ENCODE peak calls at places on chromosomes 5 and 9, in six cellular contexts. P is astrocyte of the spinal cord, T is BJ, N is cardiac muscle cell, L is mucosa of descending colon, Q is tibial artery. Z is an unnamed sample.

GRCh38 chr5:133421394-133421793 is 190.9 kb downstream of the FSTL4 start:
- DNase-seq in L (peak), P (no peak), Q (no peak), T (no peak), N (peak), Z (no peak)

GRCh38 chr9:138009456-138010273 is 132.1 kb downstream of the CACNA1B start:
- DNase-seq in T (no peak), P (no peak), L (no peak), N (no peak), Q (peak), Z (no peak)

GRCh38 chr9:976258-976804 is at the start of gene DMRT3:
- DNase-seq in Q (no peak), T (no peak), L (no peak), N (peak), P (no peak), Z (no peak)

GRCh38 chr5:159353661-159354252 is 23.5 kb upstream of the IL12B start:
- DNase-seq in Q (no peak), N (no peak), L (no peak), P (peak), T (no peak), Z (no peak)

GRCh38 chr5:92394935-92395334 is 1011.8 kb upstream of the ARRDC3 start:
- DNase-seq in T (no peak), P (no peak), L (no peak), Q (no peak), N (no peak), Z (no peak)

GRCh38 chr9:107489144-107489673 is 360 bp downstream of the KLF4 start:
- DNase-seq in P (peak), T (no peak), L (no peak), N (no peak), Q (no peak), Z (no peak)

GRCh38 chr5:119275146-119275872 is 80.5 kb upstream of the TNFAIP8 start:
- DNase-seq in Q (no peak), N (no peak), P (peak), L (no peak), T (no peak), Z (no peak)

GRCh38 chr5:59036274-59036961 is 453.5 kb downstream of the RAB3C start:
- DNase-seq in P (peak), Q (peak), L (no peak), T (peak), N (no peak), Z (no peak)

GRCh38 chr9:69178583-69179011 is 4.5 kb downstream of the TJP2 start:
- DNase-seq in N (no peak), Q (no peak), T (no peak), L (no peak), P (peak), Z (no peak)

GRCh38 chr5:64637837-64638443 is 52.4 kb upstream of the SHISAL2B start:
- DNase-seq in P (no peak), T (no peak), N (no peak), Q (no peak), L (no peak), Z (no peak)
- TF ChIP-seq CTCF in P (peak), T (peak), N (no peak), Q (no peak), L (no peak), Z (no peak)

GRCh38 chr9:90029996-90030395 is 425.2 kb downstream of the GADD45G start:
- DNase-seq in Q (no peak), L (no peak), P (peak), T (no peak), N (no peak), Z (no peak)

GRCh38 chr9:90034071-90034470 is 429.3 kb downstream of the GADD45G start:
- DNase-seq in P (no peak), L (no peak), T (no peak), Q (no peak), N (no peak), Z (no peak)

GRCh38 chr9:90033030-90033650 is 428.3 kb downstream of the GADD45G start:
- DNase-seq in L (no peak), T (no peak), N (no peak), Q (no peak), P (no peak), Z (peak)

GRCh38 chr9:90035471-90035870 is 430.7 kb downstream of the GADD45G start:
- DNase-seq in P (no peak), L (no peak), Q (no peak), T (no peak), N (no peak), Z (no peak)

GRCh38 chr9:90032296-90033029 is 427.7 kb downstream of the GADD45G start:
- DNase-seq in L (no peak), T (no peak), P (no peak), Q (no peak), N (no peak), Z (peak)
- TF ChIP-seq CTCF in L (no peak), T (no peak), P (no peak), Q (no peak), N (no peak), Z (no peak)

GRCh38 chr5:42912184-42912766 is 100.6 kb upstream of the SELENOP start:
- DNase-seq in N (peak), L (peak), T (no peak), P (peak), Q (no peak), Z (no peak)
- TF ChIP-seq CTCF in N (peak), L (no peak), T (peak), P (peak), Q (peak), Z (peak)

GRCh38 chr5:110094559-110094958 is 404.8 kb downstream of the MAN2A1 start:
- DNase-seq in N (no peak), L (no peak), P (no peak), T (no peak), Q (no peak), Z (no peak)

GRCh38 chr5:110088676-110089436 is 399.1 kb downstream of the MAN2A1 start:
- DNase-seq in T (no peak), L (no peak), N (no peak), Q (no peak), P (no peak), Z (no peak)

GRCh38 chr5:110096419-110096818 is 406.7 kb downstream of the MAN2A1 start:
- DNase-seq in L (no peak), N (no peak), P (no peak), Q (no peak), T (no peak), Z (no peak)

GRCh38 chr5:110094109-110094508 is 404.4 kb downstream of the MAN2A1 start:
- DNase-seq in L (no peak), P (no peak), Q (no peak), T (no peak), N (no peak), Z (no peak)

GRCh38 chr5:110092955-110093785 is 403.4 kb downstream of the MAN2A1 start:
- DNase-seq in N (no peak), Q (no peak), P (no peak), L (no peak), T (no peak), Z (peak)
- TF ChIP-seq CTCF in N (no peak), Q (no peak), P (no peak), L (no peak), T (no peak), Z (no peak)

DNA sequence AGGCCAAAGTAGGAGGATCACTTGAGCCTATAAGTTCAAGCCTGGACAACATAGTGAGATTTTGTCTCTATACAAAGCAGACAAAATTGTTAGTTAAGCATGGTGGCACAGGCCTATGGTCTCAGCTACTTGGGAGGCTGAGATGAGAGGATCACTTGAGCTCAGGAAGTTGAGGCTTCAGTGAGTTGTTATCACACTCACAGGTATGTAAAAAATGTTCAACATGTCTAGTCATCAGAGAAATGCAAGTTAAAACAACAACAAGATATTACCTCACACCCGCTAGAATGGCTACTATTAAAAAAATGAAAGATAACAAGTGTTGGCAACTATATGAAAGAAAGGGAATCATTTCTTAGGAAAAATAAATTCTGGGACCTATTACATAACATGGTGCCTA is 341.5 kb upstream of the ST8SIA4 start:
- DNase-seq in N (no peak), T (no peak), L (no peak), Q (no peak), P (no peak), Z (no peak)
- TF ChIP-seq CTCF in N (no peak), T (no peak), L (no peak), Q (no peak), P (no peak), Z (no peak)

DNA sequence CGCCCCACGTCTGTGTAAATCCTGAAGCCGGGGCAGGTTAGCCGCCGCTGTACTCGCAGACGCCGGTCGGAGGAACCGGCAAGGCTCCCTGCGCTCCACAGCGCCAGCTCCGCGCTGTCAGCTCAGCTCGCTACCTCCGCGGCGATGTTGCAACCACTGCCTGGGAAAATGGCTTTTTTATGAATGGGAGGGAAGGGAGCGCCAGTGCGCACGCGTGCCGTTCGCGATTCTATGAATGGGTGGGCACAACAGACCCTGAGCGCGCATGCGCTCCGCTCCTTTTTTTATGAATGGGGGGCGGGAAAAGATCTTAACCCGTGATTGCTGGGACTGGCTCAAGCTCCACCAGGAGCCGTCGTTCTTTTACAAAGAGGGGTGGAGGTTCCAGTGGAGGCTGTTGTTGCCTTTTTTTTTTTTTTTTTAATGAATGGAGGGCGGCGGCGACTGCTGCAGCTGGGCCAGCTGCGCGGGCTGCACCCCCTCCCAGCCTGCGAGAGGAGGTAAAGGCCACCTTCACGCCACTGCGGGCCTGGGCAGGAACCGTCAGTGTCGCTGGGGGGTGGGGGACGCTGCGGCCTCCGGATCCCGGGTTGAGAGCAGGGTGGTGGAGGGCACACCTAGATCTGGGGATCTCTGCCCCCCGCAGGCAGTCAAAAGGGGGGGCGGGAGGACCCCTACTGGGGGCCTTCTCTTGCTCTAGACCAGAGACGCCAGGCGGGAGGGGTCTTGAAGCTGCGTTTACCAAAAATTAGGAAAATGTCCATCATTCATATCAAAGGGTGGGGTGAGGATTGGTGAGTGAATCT is at the start of gene SPRY4:
- DNase-seq in P (peak), Q (peak), N (peak), T (peak), L (peak), Z (peak)
- TF ChIP-seq CTCF in P (no peak), Q (no peak), N (no peak), T (peak), L (no peak), Z (peak)

GRCh38 chr5:102536323-102536928 is 37.6 kb upstream of the SLCO6A1 start:
- DNase-seq in T (peak), N (no peak), P (peak), Q (no peak), L (no peak), Z (no peak)
- TF ChIP-seq CTCF in T (peak), N (peak), P (peak), Q (peak), L (no peak), Z (peak)

DNA sequence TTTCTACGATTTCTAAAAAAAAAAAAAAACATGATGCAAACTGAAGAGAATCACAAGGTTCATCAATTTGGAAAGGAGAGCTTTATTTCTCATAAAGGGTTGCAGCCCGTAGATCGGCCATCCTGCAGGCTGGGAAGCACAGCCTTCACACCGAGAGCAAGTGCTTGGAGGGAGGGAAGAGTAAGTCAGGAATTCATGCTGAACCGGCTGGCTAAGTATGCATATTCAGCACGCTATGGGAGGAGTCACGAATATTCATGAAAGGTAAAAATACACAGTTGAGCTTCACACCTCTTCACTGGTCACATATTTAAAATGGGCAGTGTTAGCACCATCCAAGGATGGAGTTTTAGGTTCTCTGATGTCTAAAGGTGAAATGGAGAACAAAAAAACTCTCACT is 52.6 kb upstream of the SEMA4D start:
- DNase-seq in N (no peak), P (no peak), T (no peak), L (no peak), Q (no peak), Z (peak)
- TF ChIP-seq CTCF in N (no peak), P (no peak), T (no peak), L (no peak), Q (no peak), Z (no peak)

GRCh38 chr5:139711067-139711851 is 63.1 kb downstream of the CXXC5 start:
- DNase-seq in L (peak), N (peak), Q (peak), T (no peak), P (peak), Z (no peak)
- TF ChIP-seq CTCF in L (no peak), N (peak), Q (no peak), T (peak), P (peak), Z (no peak)

GRCh38 chr5:61435368-61435767 is 103.3 kb downstream of the ZSWIM6 start:
- DNase-seq in N (no peak), Q (no peak), L (no peak), P (no peak), T (no peak), Z (no peak)
- TF ChIP-seq CTCF in N (no peak), Q (no peak), L (no peak), P (no peak), T (no peak), Z (no peak)

Z was measured in right lobe of liver.